ENCODE peak calls at places on chromosomes 16 and 17, in five cellular contexts. X is H1, U is K562, Q is HepG2, M is GM12878. L is an unnamed sample.

GRCh38 chr17:76867578-76868175 is 527 bp upstream of the MGAT5B start:
- DNase-seq in X (no peak), U (peak), Q (no peak), M (no peak), L (no peak)

GRCh38 chr16:71635632-71636031 is 9.6 kb downstream of the MARVELD3 start:
- DNase-seq in X (no peak), U (no peak), Q (no peak), M (no peak), L (no peak)

GRCh38 chr17:2438823-2439222 is 38.0 kb upstream of the MNT start:
- DNase-seq in X (no peak), U (no peak), Q (no peak), M (no peak), L (no peak)

GRCh38 chr17:17781591-17782424 is 55.0 kb downstream of the SREBF1 start:
- DNase-seq in X (peak), U (no peak), Q (no peak), M (no peak), L (no peak)

GRCh38 chr16:64417711-64418227 is 704.1 kb downstream of the CDH11 start:
- DNase-seq in X (no peak), U (no peak), Q (no peak), M (no peak), L (no peak)

GRCh38 chr17:56771975-56772374 is 61.7 kb downstream of the C17orf67 start:
- DNase-seq in X (no peak), U (no peak), Q (no peak), M (no peak), L (no peak)

GRCh38 chr17:44587339-44587738 is 30.1 kb downstream of the FZD2 start:
- DNase-seq in X (no peak), U (peak), Q (peak), M (no peak), L (peak)

GRCh38 chr16:12732600-12732999 is 71.1 kb downstream of the CPPED1 start:
- DNase-seq in X (no peak), U (no peak), Q (no peak), M (no peak), L (no peak)

GRCh38 chr17:82544431-82545070 is 25.0 kb downstream of the FOXK2 start:
- DNase-seq in X (no peak), U (no peak), Q (no peak), M (no peak), L (no peak)

GRCh38 chr16:1772362-1772907 is at the start of gene EME2:
- DNase-seq in X (no peak), U (peak), Q (peak), M (no peak), L (no peak)

GRCh38 chr17:43578699-43579569 is 32.8 kb upstream of the ETV4 start:
- DNase-seq in X (no peak), U (no peak), Q (peak), M (peak), L (no peak)

GRCh38 chr17:40526668-40527067 is 25.2 kb upstream of the TNS4 start:
- DNase-seq in X (no peak), U (no peak), Q (no peak), M (no peak), L (no peak)

GRCh38 chr16:54280751-54281150 is 5.8 kb downstream of the IRX3 start:
- DNase-seq in X (no peak), U (no peak), Q (no peak), M (no peak), L (peak)

GRCh38 chr17:79282294-79282693 is 207.7 kb downstream of the ENGASE start:
- DNase-seq in X (no peak), U (no peak), Q (no peak), M (no peak), L (no peak)

GRCh38 chr17:73283841-73284282 is 22.2 kb upstream of the CPSF4L start:
- DNase-seq in X (peak), U (no peak), Q (no peak), M (no peak), L (no peak)

GRCh38 chr16:5017678-5017969 is 16.1 kb downstream of the NAGPA start:
- DNase-seq in X (no peak), U (no peak), Q (no peak), M (no peak), L (no peak)

GRCh38 chr16:27983244-27983643 is 80.3 kb downstream of the GSG1L start:
- DNase-seq in X (no peak), U (no peak), Q (no peak), M (no peak), L (no peak)

GRCh38 chr16:27127293-27127692 is 60.6 kb downstream of the C16orf82 start:
- DNase-seq in X (no peak), U (no peak), Q (no peak), M (no peak), L (no peak)

GRCh38 chr16:89555780-89556179 is 4.7 kb upstream of the RPL13 start:
- DNase-seq in X (no peak), U (no peak), Q (no peak), M (no peak), L (no peak)

GRCh38 chr16:89555265-89555664 is 5.2 kb upstream of the RPL13 start:
- DNase-seq in X (no peak), U (no peak), Q (no peak), M (no peak), L (no peak)

GRCh38 chr16:89557936-89558490 is 2.5 kb upstream of the RPL13 start:
- DNase-seq in X (no peak), U (no peak), Q (no peak), M (no peak), L (no peak)

GRCh38 chr16:89556750-89557149 is 3.7 kb upstream of the RPL13 start:
- DNase-seq in X (no peak), U (no peak), Q (no peak), M (no peak), L (no peak)

GRCh38 chr16:89557230-89557935 is 3.1 kb upstream of the RPL13 start:
- DNase-seq in X (peak), U (peak), Q (peak), M (no peak), L (peak)
- TF ChIP-seq JUND in X (no peak), U (peak), Q (peak), M (no peak), L (no peak)

GRCh38 chr17:8467527-8467926 is 31.8 kb downstream of the NDEL1 start:
- DNase-seq in X (no peak), U (no peak), Q (no peak), M (no peak), L (no peak)
- TF ChIP-seq ATF3 in X (no peak), U (no peak), Q (no peak), M (no peak), L (no peak)

DNA sequence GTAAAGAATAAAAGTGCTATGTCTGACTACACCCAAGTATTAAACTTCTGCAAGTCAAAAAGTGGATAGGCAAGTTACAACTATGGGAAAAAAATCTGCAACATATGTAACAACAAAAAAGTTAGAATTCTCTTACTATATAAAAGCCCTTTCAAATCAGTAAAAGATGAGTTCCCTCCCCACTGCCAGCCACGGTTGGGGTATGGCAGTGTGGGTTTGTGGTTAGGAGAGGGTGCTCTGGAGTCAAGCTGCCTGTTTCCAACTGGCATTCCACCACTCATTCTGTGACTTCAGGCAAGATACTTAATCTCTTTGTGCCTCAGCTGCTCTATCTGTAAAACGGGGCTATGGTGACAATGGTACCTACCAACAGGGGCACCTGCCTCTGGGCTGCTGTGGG is 26.6 kb upstream of the MFSD6L start:
- DNase-seq in X (peak), U (no peak), Q (no peak), M (no peak), L (no peak)
- TF ChIP-seq MAX in X (no peak), U (no peak), Q (no peak), M (no peak), L (no peak)

GRCh38 chr17:19431691-19432090 is 20.7 kb downstream of the RNF112 start:
- DNase-seq in X (no peak), U (no peak), Q (no peak), M (no peak), L (no peak)

GRCh38 chr17:19421926-19422325 is 10.9 kb downstream of the RNF112 start:
- DNase-seq in X (no peak), U (no peak), Q (no peak), M (no peak), L (no peak)

GRCh38 chr17:19424934-19425868 is 14.2 kb downstream of the RNF112 start:
- DNase-seq in X (no peak), U (no peak), Q (no peak), M (no peak), L (no peak)

DNA sequence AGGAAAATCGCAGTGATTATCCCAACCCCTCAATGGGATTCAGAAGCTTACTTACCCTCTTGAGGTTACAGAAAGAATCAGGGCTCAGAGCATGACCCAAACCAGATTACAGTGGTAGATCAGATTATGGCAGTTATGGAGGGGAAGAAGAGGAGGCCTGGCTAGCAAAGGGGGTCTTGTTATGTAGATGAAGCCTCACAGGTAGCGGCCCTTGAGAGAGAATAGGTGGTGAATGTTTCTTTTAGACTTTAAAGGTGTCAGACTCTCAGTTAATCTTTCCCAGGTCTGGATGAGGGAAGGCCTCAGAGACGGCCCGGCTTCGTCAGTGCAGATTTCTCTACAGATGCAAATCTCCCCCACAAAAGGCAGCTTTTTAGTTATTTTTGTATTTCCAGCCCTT is 15.6 kb downstream of the RNF112 start:
- DNase-seq in X (no peak), U (no peak), Q (no peak), M (no peak), L (no peak)
- TF ChIP-seq JUND in X (no peak), U (no peak), Q (no peak), M (no peak), L (no peak)

DNA sequence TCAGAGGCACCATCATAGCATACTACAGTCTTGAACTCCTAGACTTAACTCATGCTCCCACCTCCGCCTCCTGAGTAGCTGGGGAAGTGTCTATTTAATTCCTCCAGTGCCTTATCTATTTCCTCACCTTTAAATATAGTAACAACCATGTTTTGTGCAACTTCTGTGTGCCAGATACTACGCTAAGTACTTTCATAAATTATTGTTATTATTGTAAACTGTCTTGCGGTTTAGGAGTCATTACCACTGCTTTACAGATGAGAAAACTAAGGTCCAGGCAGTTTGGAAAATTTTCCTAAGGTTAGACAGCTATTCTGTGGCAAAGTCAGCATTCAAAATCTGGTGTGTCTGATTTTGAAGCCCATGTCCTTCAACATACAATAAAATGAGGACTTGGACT is 359.1 kb upstream of the XYLT1 start:
- DNase-seq in X (no peak), U (no peak), Q (no peak), M (no peak), L (no peak)
- TF ChIP-seq ATF3 in X (no peak), U (no peak), Q (no peak), M (no peak), L (no peak)

GRCh38 chr17:59892849-59893616 is at the start of the genes RPS6KB1 and TUBD1:
- DNase-seq in X (peak), U (peak), Q (peak), M (peak), L (peak)

GRCh38 chr17:59893617-59894100 is 738 bp downstream of the RPS6KB1 start:
- DNase-seq in X (no peak), U (peak), Q (peak), M (no peak), L (no peak)

GRCh38 chr17:59892251-59892848 is 393 bp downstream of the TUBD1 start:
- DNase-seq in X (no peak), U (no peak), Q (no peak), M (no peak), L (no peak)

GRCh38 chr17:59888145-59888750 is 4.5 kb downstream of the TUBD1 start:
- DNase-seq in X (no peak), U (no peak), Q (no peak), M (no peak), L (no peak)

DNA sequence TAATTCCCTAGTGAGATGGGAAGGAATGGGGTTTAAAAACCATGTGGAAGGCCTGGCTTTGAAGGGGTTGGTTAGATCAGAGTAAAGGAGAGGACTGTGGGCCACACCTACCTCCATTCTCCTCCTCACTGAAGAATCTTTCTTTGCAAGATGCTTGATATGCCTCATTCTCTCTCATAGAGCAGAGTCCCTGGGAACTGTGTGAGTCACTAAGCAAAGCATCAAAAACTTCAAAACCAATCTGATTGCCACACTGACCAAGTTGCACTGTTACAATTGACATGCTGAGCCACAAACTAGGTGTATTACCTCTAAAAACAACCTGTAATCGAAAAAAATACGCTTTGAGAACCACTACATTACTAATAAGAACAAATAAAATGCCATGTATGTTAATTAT is 2.0 kb downstream of the TUBD1 start:
- DNase-seq in X (no peak), U (peak), Q (peak), M (no peak), L (no peak)
- TF ChIP-seq MAX in X (no peak), U (no peak), Q (no peak), M (no peak), L (no peak)

DNA sequence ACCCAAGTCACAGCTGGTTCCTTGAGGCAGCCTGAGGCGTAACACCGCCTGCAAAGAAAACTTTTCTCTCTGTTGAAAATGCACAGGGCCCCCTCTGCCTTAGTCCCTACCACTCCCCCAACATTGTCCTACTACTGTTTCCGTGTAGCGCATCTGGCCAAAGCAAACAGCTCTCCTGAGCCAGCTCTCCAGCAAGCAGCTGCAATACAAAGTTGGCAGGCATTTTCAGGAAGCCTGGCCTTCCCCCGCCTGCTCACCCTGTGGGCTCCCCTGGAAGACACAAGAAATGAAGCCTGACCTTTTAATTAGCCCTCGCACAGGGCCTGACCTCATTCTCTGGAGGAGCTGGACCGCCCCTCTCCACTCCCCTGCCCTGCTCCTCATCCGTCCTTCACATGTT is 66.7 kb downstream of the SOX9 start:
- DNase-seq in X (no peak), U (no peak), Q (no peak), M (no peak), L (no peak)
- TF ChIP-seq JUND in X (no peak), U (no peak), Q (no peak), M (no peak), L (no peak)

GRCh38 chr17:19630035-19630434 is 18.5 kb upstream of the ALDH3A2 start:
- DNase-seq in X (no peak), U (no peak), Q (no peak), M (no peak), L (no peak)
- TF ChIP-seq ATF3 in X (no peak), U (no peak), Q (no peak), M (no peak), L (no peak)